ENCODE peak calls at places on chromosome 10, in four cellular contexts. One of them, this sample, is unnamed.
A peak's percentile ranks its signal among the peaks of the same experiment; 100 is the strongest.

GRCh38 chr10:51770719-51771118 is 71.3 kb upstream of the CSTF2T start:
- DNase-seq in A549: peak; percentile 1
- DNase-seq in GM12878: no peak
- DNase-seq in K562: no peak
- DNase-seq in this sample: peak; percentile 36

GRCh38 chr10:125396651-125397050 is 236.3 kb upstream of the CTBP2 start:
- DNase-seq in K562: no peak
- DNase-seq in GM12878: no peak
- DNase-seq in A549: no peak
- DNase-seq in this sample: peak; percentile 32

GRCh38 chr10:97651773-97652172 is 11.3 kb downstream of the PI4K2A start:
- DNase-seq in K562: no peak
- DNase-seq in GM12878: no peak
- DNase-seq in A549: peak; percentile 43
- DNase-seq in this sample: no peak

GRCh38 chr10:60735244-60735643 is 43.0 kb upstream of the CDK1 start:
- DNase-seq in K562: no peak
- DNase-seq in GM12878: no peak
- DNase-seq in A549: no peak
- DNase-seq in this sample: no peak

GRCh38 chr10:48557511-48558123 is 47.3 kb downstream of the ARHGAP22 start:
- DNase-seq in A549: no peak
- DNase-seq in GM12878: no peak
- DNase-seq in K562: no peak
- DNase-seq in this sample: peak; percentile 10

GRCh38 chr10:25170627-25171026 is 4.2 kb upstream of the GPR158 start:
- DNase-seq in K562: no peak
- DNase-seq in GM12878: no peak
- DNase-seq in A549: no peak
- DNase-seq in this sample: no peak

GRCh38 chr10:29771376-29771775 is 136.6 kb upstream of the SVIL start:
- DNase-seq in GM12878: no peak
- DNase-seq in A549: no peak
- DNase-seq in K562: no peak
- DNase-seq in this sample: no peak

GRCh38 chr10:12499066-12499465 is 149.7 kb downstream of the CAMK1D start:
- DNase-seq in A549: no peak
- DNase-seq in K562: no peak
- DNase-seq in GM12878: no peak
- DNase-seq in this sample: peak; percentile 20

GRCh38 chr10:813286-813685 is 118.2 kb downstream of the LARP4B start:
- DNase-seq in GM12878: no peak
- DNase-seq in A549: no peak
- DNase-seq in K562: no peak
- DNase-seq in this sample: no peak

GRCh38 chr10:21260060-21260792 is 265.3 kb downstream of the SKIDA1 start:
- DNase-seq in GM12878: no peak
- DNase-seq in A549: no peak
- DNase-seq in K562: no peak
- DNase-seq in this sample: no peak
- TF ChIP-seq ELK1 in GM12878: no peak
- TF ChIP-seq ELK1 in A549: no peak
- TF ChIP-seq ELK1 in K562: no peak
- TF ChIP-seq ELK1 in this sample: no peak

GRCh38 chr10:123398756-123399155 is 244.6 kb downstream of the BUB3 start:
- DNase-seq in A549: no peak
- DNase-seq in GM12878: no peak
- DNase-seq in K562: no peak
- DNase-seq in this sample: no peak

GRCh38 chr10:123404357-123404756 is 250.2 kb downstream of the BUB3 start:
- DNase-seq in A549: no peak
- DNase-seq in K562: no peak
- DNase-seq in GM12878: no peak
- DNase-seq in this sample: no peak

GRCh38 chr10:123399276-123399839 is 245.2 kb downstream of the BUB3 start:
- DNase-seq in GM12878: no peak
- DNase-seq in K562: no peak
- DNase-seq in A549: no peak
- DNase-seq in this sample: no peak

GRCh38 chr10:123402656-123403055 is 248.5 kb downstream of the BUB3 start:
- DNase-seq in GM12878: peak; percentile 97
- DNase-seq in A549: no peak
- DNase-seq in K562: no peak
- DNase-seq in this sample: no peak

DNA sequence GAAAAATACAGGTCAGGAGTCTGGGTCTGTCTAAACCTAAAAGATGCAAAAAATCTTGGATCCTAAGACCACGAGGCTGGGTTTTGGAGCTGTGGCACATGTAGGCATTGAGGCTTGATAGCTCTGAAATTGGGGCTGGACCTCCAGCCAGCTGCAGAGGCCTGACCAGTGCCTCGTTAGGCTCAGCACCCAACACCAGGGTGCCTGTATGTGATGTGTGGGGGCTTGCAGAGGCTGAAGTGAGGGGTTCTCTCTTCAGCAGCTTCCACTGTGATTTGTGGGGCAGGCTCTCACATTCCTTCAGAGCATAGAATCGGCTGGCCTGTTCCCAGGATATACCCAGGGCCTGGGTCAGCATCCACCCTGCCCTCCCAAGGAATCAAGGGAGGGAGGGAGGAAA is 247.8 kb downstream of the BUB3 start:
- DNase-seq in A549: no peak
- DNase-seq in GM12878: no peak
- DNase-seq in K562: no peak
- DNase-seq in this sample: no peak
- TF ChIP-seq SMC3 in A549: no peak
- TF ChIP-seq SMC3 in GM12878: no peak
- TF ChIP-seq SMC3 in K562: no peak
- TF ChIP-seq SMC3 in this sample: no peak

GRCh38 chr10:101139421-101139911 is 8.4 kb downstream of the TLX1 start:
- DNase-seq in A549: no peak
- DNase-seq in K562: no peak
- DNase-seq in GM12878: no peak
- DNase-seq in this sample: no peak

GRCh38 chr10:101140950-101141621 is 10.0 kb downstream of the TLX1 start:
- DNase-seq in GM12878: no peak
- DNase-seq in A549: no peak
- DNase-seq in K562: no peak
- DNase-seq in this sample: no peak

GRCh38 chr10:101140084-101140949 is 9.2 kb downstream of the TLX1 start:
- DNase-seq in K562: no peak
- DNase-seq in A549: no peak
- DNase-seq in GM12878: no peak
- DNase-seq in this sample: no peak

GRCh38 chr10:101137271-101137670 is 6.2 kb downstream of the TLX1 start:
- DNase-seq in K562: no peak
- DNase-seq in A549: no peak
- DNase-seq in GM12878: no peak
- DNase-seq in this sample: no peak

GRCh38 chr10:101138788-101139420 is 7.8 kb downstream of the TLX1 start:
- DNase-seq in K562: no peak
- DNase-seq in GM12878: no peak
- DNase-seq in A549: no peak
- DNase-seq in this sample: no peak
- H3K4me3 ChIP-seq in K562: no peak overlapping the region
- H3K4me3 ChIP-seq in GM12878: no peak overlapping the region
- H3K4me3 ChIP-seq in A549: no peak overlapping the region
- H3K4me3 ChIP-seq in this sample: no peak overlapping the region

GRCh38 chr10:79559726-79560125 is 481 bp downstream of the SFTPA2 start:
- DNase-seq in GM12878: no peak
- DNase-seq in K562: no peak
- DNase-seq in A549: no peak
- DNase-seq in this sample: peak; percentile 43
- TF ChIP-seq ELK1 in GM12878: no peak
- TF ChIP-seq ELK1 in K562: no peak
- TF ChIP-seq ELK1 in A549: no peak
- TF ChIP-seq ELK1 in this sample: no peak

DNA sequence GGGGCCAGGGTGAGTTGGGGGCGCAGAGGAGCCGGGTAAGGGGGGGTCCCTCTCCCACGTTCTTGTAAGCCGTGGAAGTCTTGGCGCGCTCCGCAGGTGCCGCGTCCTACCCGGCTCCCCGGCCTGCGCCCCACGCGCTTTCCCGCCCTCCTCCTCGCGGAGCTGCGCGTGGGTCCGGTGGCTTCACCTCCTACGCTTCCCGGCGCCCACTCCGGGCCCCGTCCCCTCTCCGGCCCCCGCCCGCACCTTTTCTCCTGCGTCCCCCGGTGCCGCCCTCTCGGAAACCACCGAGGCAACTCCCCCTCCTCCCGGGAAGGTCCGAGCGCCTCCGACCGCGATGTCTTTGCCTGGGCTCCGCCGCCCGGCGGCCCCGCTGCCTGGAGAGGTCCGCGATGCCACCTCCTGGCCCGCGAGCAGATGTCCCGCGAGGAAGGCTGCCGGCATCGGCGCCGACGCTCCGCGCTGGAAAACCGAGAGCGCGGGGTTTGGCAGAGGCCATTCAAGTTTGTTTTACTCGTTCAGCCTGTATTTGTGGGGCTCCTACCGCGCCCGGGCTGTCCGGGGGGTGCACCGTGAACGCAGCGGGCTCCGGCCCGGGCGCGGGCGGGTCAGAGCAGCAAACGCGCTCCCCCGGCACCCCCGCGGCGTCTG is 2.4 kb upstream of the NKX6-2 start:
- DNase-seq in K562: no peak
- DNase-seq in GM12878: no peak
- DNase-seq in A549: peak; percentile 55
- DNase-seq in this sample: peak; percentile 16
- TF ChIP-seq SMC3 in K562: no peak
- TF ChIP-seq SMC3 in GM12878: no peak
- TF ChIP-seq SMC3 in A549: peak; percentile 44
- TF ChIP-seq SMC3 in this sample: peak; percentile 30

GRCh38 chr10:79094412-79095175 is 25.8 kb downstream of the ZMIZ1 start:
- DNase-seq in A549: no peak
- DNase-seq in K562: no peak
- DNase-seq in GM12878: no peak
- DNase-seq in this sample: no peak
- H3K4me3 ChIP-seq in A549: no peak overlapping the region
- H3K4me3 ChIP-seq in K562: no peak overlapping the region
- H3K4me3 ChIP-seq in GM12878: no peak overlapping the region
- H3K4me3 ChIP-seq in this sample: no peak overlapping the region

GRCh38 chr10:112471878-112472487 is 25.0 kb downstream of the VTI1A start:
- DNase-seq in A549: peak; percentile 71
- DNase-seq in GM12878: peak; percentile 25
- DNase-seq in K562: peak; percentile 31
- DNase-seq in this sample: peak; percentile 68
- TF ChIP-seq ELK1 in A549: no peak
- TF ChIP-seq ELK1 in GM12878: no peak
- TF ChIP-seq ELK1 in K562: no peak
- TF ChIP-seq ELK1 in this sample: no peak

This sample was measured in IMR-90.